ENCODE peak calls at places on chromosomes 2 and 18, in five cellular contexts. I is colonic mucosa, F is psoas muscle, W is brain microvascular endothelial cell, A is tibial nerve. H is an unnamed sample. For H3K36me3, the result is how much of the 10 kb centered on the place peaks cover.

GRCh38 chr2:142127248-142127647 is 3.6 kb downstream of the LRP1B start:
- DNase-seq in F (no peak), W (no peak), I (no peak), A (no peak), H (no peak)

GRCh38 chr18:50649821-50650220 is 89.9 kb downstream of the MAPK4 start:
- DNase-seq in A (peak), I (no peak), W (peak), F (peak), H (peak)

GRCh38 chr2:102061962-102062795 is 70.4 kb downstream of the IL1R2 start:
- DNase-seq in I (no peak), A (no peak), W (peak), F (no peak), H (peak)

GRCh38 chr2:42999391-42999811 is 207.0 kb upstream of the HAAO start:
- DNase-seq in I (peak), W (no peak), A (no peak), F (no peak), H (no peak)

GRCh38 chr18:43341014-43341413 is 63.7 kb upstream of the SYT4 start:
- DNase-seq in W (no peak), F (no peak), I (no peak), A (no peak), H (no peak)

GRCh38 chr2:106020821-106021316 is 173.2 kb downstream of the UXS1 start:
- DNase-seq in W (no peak), F (no peak), A (no peak), I (no peak), H (peak)

GRCh38 chr2:220489116-220489515 is 861.7 kb downstream of the SLC4A3 start:
- DNase-seq in F (no peak), I (no peak), W (no peak), A (no peak), H (no peak)

GRCh38 chr2:240856151-240856980 is 12.3 kb upstream of the AGXT start:
- DNase-seq in A (no peak), F (no peak), W (no peak), I (no peak), H (no peak)

GRCh38 chr2:98460573-98461560 is 16.2 kb downstream of the INPP4A start:
- DNase-seq in I (no peak), A (no peak), F (no peak), W (no peak), H (no peak)

GRCh38 chr2:173193925-173194324 is 118.3 kb downstream of the MAP3K20 start:
- DNase-seq in A (no peak), F (no peak), I (no peak), W (peak), H (peak)

GRCh38 chr2:113979172-113980128 is 89.6 kb downstream of the ACTR3 start:
- DNase-seq in A (no peak), I (no peak), F (no peak), W (no peak), H (no peak)

GRCh38 chr18:69703461-69703860 is 244.2 kb downstream of the CD226 start:
- DNase-seq in A (no peak), W (no peak), I (no peak), F (no peak), H (no peak)

GRCh38 chr2:53053958-53054357 is 713.6 kb upstream of the CHAC2 start:
- DNase-seq in I (no peak), F (no peak), W (no peak), A (no peak), H (no peak)

GRCh38 chr18:32893915-32894314 is 121.1 kb upstream of the KLHL14 start:
- DNase-seq in I (no peak), W (no peak), F (no peak), A (no peak), H (no peak)

GRCh38 chr2:160299540-160299939 is 99.5 kb upstream of the ITGB6 start:
- DNase-seq in F (no peak), A (no peak), W (peak), I (no peak), H (peak)

GRCh38 chr18:48828713-48829442 is 121.9 kb downstream of the SMAD7 start:
- DNase-seq in A (no peak), W (no peak), I (no peak), F (peak), H (no peak)

GRCh38 chr2:195445639-195446038 is 211.4 kb upstream of the SLC39A10 start:
- DNase-seq in F (no peak), A (no peak), I (no peak), W (no peak), H (no peak)

GRCh38 chr2:10009811-10010781 is 33.3 kb upstream of the KLF11 start:
- DNase-seq in F (peak), W (no peak), A (peak), I (peak), H (peak)

GRCh38 chr2:68726608-68727367 is 7.8 kb upstream of the ARHGAP25 start:
- DNase-seq in W (no peak), F (no peak), I (no peak), A (no peak), H (peak)

GRCh38 chr2:65098741-65099140 is 31.2 kb downstream of the RAB1A start:
- DNase-seq in A (no peak), F (no peak), I (no peak), W (peak), H (no peak)
- H3K36me3 ChIP-seq in A (under half), F (under half), I (under half), W (under half), H (under half)

GRCh38 chr2:3443083-3443482 is 63.6 kb downstream of the TRAPPC12 start:
- DNase-seq in A (no peak), F (no peak), I (no peak), W (no peak), H (no peak)
- H3K36me3 ChIP-seq in A (under half), F (under half), I (under half), W (under half), H (under half)

GRCh38 chr2:1674766-1675397 is 69.4 kb downstream of the PXDN start:
- DNase-seq in A (no peak), I (no peak), W (no peak), F (no peak), H (no peak)

GRCh38 chr2:1671916-1672315 is 72.4 kb downstream of the PXDN start:
- DNase-seq in W (no peak), A (no peak), F (no peak), I (no peak), H (no peak)

GRCh38 chr2:1674276-1674675 is 70.0 kb downstream of the PXDN start:
- DNase-seq in I (no peak), W (no peak), F (no peak), A (no peak), H (no peak)

GRCh38 chr2:1672738-1673137 is 71.6 kb downstream of the PXDN start:
- DNase-seq in A (no peak), I (no peak), W (no peak), F (no peak), H (no peak)

DNA sequence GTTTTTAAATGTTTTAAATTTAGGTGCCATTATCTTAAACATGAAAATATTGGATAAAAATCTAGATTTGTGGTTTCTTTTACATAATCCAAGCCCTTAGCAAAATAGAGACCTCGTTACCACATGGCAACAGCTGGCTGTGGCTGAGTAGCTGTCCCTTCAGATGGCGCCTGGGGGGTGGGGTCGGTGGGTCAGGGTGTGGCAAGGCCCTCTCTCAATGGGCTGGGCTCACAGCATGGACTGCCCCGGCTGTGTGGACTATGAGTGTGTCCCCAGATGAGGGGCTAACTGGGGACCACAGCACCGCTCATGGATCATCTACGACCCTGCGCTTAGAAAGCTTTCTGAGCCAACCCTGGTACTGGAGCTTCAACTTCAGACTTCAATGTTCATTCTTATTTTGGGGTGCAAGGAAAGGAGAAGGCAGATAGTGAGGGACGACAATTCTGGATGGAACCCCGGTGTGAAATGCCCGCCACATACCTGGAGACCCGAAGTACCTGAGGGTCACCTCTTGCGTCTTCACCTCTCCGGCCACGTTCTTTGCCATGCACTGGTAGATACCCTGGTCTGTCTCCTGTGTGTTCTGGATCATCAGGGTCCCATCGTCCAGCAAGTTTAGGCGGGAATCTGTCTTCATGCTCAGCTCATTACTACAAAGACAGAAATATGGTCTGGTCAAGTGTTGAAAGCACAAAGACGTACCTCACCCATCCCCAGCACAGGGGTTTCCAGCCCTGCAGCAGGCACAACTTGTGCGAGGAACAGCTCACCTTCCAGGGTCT is 71.0 kb downstream of the PXDN start:
- DNase-seq in I (no peak), A (no peak), F (no peak), W (no peak), H (no peak)
- H3K36me3 ChIP-seq in I (under half), A (under half), F (under half), W (half or more), H (half or more)

DNA sequence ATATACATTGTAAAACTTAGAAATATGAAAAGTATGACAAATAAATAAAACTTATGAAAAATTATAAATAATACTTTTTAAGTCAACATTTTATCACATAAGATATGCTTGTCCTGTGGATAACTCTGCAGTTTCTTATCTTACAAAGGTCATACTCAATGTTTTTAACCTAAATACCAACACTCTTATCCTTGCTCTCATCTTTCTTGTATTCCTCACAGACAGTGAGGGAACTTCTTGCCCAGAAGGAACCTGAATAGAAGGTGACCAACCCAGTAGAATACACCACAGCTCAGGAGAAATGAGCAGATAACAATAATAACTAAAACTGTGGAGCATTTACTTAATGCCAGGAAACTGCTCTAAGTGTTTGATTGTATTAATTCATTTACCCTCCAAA is 234.3 kb downstream of the METTL4 start:
- DNase-seq in A (no peak), I (no peak), F (no peak), W (no peak), H (no peak)
- H3K36me3 ChIP-seq in A (under half), I (under half), F (under half), W (under half), H (under half)

GRCh38 chr2:164690361-164690760 is 69.1 kb upstream of the GRB14 start:
- DNase-seq in I (no peak), W (no peak), F (no peak), A (no peak), H (no peak)
- H3K36me3 ChIP-seq in I (under half), W (under half), F (under half), A (under half), H (under half)

H was measured in astrocyte.